ENCODE peak calls at places on chromosomes 3 and 15, in ten cellular contexts. One of them, this sample, is unnamed.

GRCh38 chr3:64259646-64260045 is 34.4 kb upstream of the PRICKLE2 start:
- DNase-seq in neural crest cell: no peak
- DNase-seq in HFF-Myc: no peak
- DNase-seq in fibroblast of pulmonary artery: no peak
- DNase-seq in pancreas: no peak
- DNase-seq in uterus: no peak
- DNase-seq in endothelial cell of umbilical vein: no peak
- DNase-seq in GM13976: no peak
- DNase-seq in suprapubic skin: no peak
- DNase-seq in CD4-positive, alpha-beta T cell: no peak
- DNase-seq in this sample: no peak

GRCh38 chr15:25184356-25185155 is 229.8 kb downstream of the SNRPN start:
- DNase-seq in fibroblast of pulmonary artery: no peak
- DNase-seq in suprapubic skin: peak; percentile 34
- DNase-seq in CD4-positive, alpha-beta T cell: no peak
- DNase-seq in endothelial cell of umbilical vein: no peak
- DNase-seq in HFF-Myc: no peak
- DNase-seq in neural crest cell: no peak
- DNase-seq in pancreas: no peak
- DNase-seq in uterus: no peak
- DNase-seq in GM13976: no peak
- DNase-seq in this sample: no peak

GRCh38 chr3:49236226-49236625 is 40.8 kb downstream of the C3orf62 start:
- DNase-seq in endothelial cell of umbilical vein: peak; percentile 82
- DNase-seq in uterus: no peak
- DNase-seq in suprapubic skin: no peak
- DNase-seq in HFF-Myc: no peak
- DNase-seq in CD4-positive, alpha-beta T cell: no peak
- DNase-seq in pancreas: no peak
- DNase-seq in fibroblast of pulmonary artery: no peak
- DNase-seq in neural crest cell: no peak
- DNase-seq in GM13976: no peak
- DNase-seq in this sample: no peak

GRCh38 chr15:50109086-50109987 is 9.7 kb downstream of the ATP8B4 start:
- DNase-seq in suprapubic skin: no peak
- DNase-seq in HFF-Myc: no peak
- DNase-seq in neural crest cell: no peak
- DNase-seq in fibroblast of pulmonary artery: peak; percentile 20
- DNase-seq in CD4-positive, alpha-beta T cell: no peak
- DNase-seq in endothelial cell of umbilical vein: no peak
- DNase-seq in GM13976: no peak
- DNase-seq in uterus: no peak
- DNase-seq in pancreas: no peak
- DNase-seq in this sample: no peak

GRCh38 chr3:24288538-24289236 is 206.0 kb downstream of the THRB start:
- DNase-seq in suprapubic skin: no peak
- DNase-seq in endothelial cell of umbilical vein: no peak
- DNase-seq in HFF-Myc: no peak
- DNase-seq in neural crest cell: no peak
- DNase-seq in fibroblast of pulmonary artery: no peak
- DNase-seq in uterus: peak; percentile 43
- DNase-seq in GM13976: no peak
- DNase-seq in pancreas: no peak
- DNase-seq in CD4-positive, alpha-beta T cell: no peak
- DNase-seq in this sample: no peak

GRCh38 chr15:27990411-27991338 is 108.4 kb downstream of the OCA2 start:
- DNase-seq in suprapubic skin: no peak
- DNase-seq in fibroblast of pulmonary artery: no peak
- DNase-seq in CD4-positive, alpha-beta T cell: no peak
- DNase-seq in GM13976: no peak
- DNase-seq in endothelial cell of umbilical vein: no peak
- DNase-seq in uterus: no peak
- DNase-seq in pancreas: no peak
- DNase-seq in neural crest cell: no peak
- DNase-seq in HFF-Myc: no peak
- DNase-seq in this sample: no peak

GRCh38 chr3:100957407-100958100 is 35.7 kb downstream of the ABI3BP start:
- DNase-seq in endothelial cell of umbilical vein: no peak
- DNase-seq in pancreas: no peak
- DNase-seq in neural crest cell: no peak
- DNase-seq in CD4-positive, alpha-beta T cell: no peak
- DNase-seq in GM13976: no peak
- DNase-seq in fibroblast of pulmonary artery: peak; percentile 35
- DNase-seq in HFF-Myc: no peak
- DNase-seq in uterus: no peak
- DNase-seq in suprapubic skin: no peak
- DNase-seq in this sample: no peak

GRCh38 chr15:48565560-48566482 is 79.7 kb downstream of the FBN1 start:
- DNase-seq in CD4-positive, alpha-beta T cell: no peak
- DNase-seq in uterus: no peak
- DNase-seq in neural crest cell: no peak
- DNase-seq in suprapubic skin: no peak
- DNase-seq in fibroblast of pulmonary artery: peak; percentile 96
- DNase-seq in GM13976: no peak
- DNase-seq in HFF-Myc: peak; percentile 72
- DNase-seq in pancreas: no peak
- DNase-seq in endothelial cell of umbilical vein: peak; percentile 98
- DNase-seq in this sample: no peak

GRCh38 chr15:31325432-31325975 is 1.1 kb upstream of the KLF13 start:
- DNase-seq in neural crest cell: peak; percentile 26
- DNase-seq in pancreas: no peak
- DNase-seq in CD4-positive, alpha-beta T cell: peak; percentile 70
- DNase-seq in fibroblast of pulmonary artery: no peak
- DNase-seq in endothelial cell of umbilical vein: no peak
- DNase-seq in GM13976: peak; percentile 63
- DNase-seq in HFF-Myc: no peak
- DNase-seq in uterus: peak; percentile 55
- DNase-seq in suprapubic skin: peak; percentile 90
- DNase-seq in this sample: no peak

DNA sequence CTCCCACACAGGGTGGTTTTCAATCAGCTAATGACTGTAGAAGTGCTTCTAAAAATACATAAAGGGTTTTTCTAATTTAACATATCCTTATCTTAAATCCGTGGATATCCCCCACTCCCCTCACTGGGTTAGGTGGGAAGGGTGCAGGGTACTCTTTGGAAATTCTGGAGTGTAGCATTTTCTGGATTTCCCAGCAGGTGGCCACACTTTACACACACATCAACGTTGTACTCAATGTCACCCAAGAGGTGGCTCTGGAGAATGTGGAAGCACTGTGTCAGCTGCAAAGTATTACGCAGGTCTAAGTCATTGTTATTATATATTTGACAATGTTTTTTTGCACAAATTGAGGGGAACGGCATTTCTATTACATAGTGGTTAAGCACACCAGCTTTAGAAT is 168.8 kb downstream of the CHDH start:
- DNase-seq in endothelial cell of umbilical vein: no peak
- DNase-seq in pancreas: no peak
- DNase-seq in suprapubic skin: no peak
- DNase-seq in fibroblast of pulmonary artery: no peak
- DNase-seq in neural crest cell: no peak
- DNase-seq in HFF-Myc: no peak
- DNase-seq in CD4-positive, alpha-beta T cell: no peak
- DNase-seq in uterus: no peak
- DNase-seq in GM13976: no peak
- DNase-seq in this sample: no peak
- TF ChIP-seq CTCF in endothelial cell of umbilical vein: no peak
- TF ChIP-seq CTCF in pancreas: no peak
- TF ChIP-seq CTCF in suprapubic skin: no peak
- TF ChIP-seq CTCF in fibroblast of pulmonary artery: no peak
- TF ChIP-seq CTCF in neural crest cell: peak; percentile 45
- TF ChIP-seq CTCF in HFF-Myc: no peak
- TF ChIP-seq CTCF in CD4-positive, alpha-beta T cell: no peak
- TF ChIP-seq CTCF in uterus: no peak
- TF ChIP-seq CTCF in GM13976: peak; percentile 20
- TF ChIP-seq CTCF in this sample: peak; percentile 31

GRCh38 chr3:191502583-191502982 is 41.6 kb downstream of the PYDC2 start:
- DNase-seq in CD4-positive, alpha-beta T cell: no peak
- DNase-seq in uterus: no peak
- DNase-seq in pancreas: no peak
- DNase-seq in endothelial cell of umbilical vein: peak; percentile 5
- DNase-seq in HFF-Myc: no peak
- DNase-seq in GM13976: no peak
- DNase-seq in neural crest cell: no peak
- DNase-seq in fibroblast of pulmonary artery: no peak
- DNase-seq in suprapubic skin: no peak
- DNase-seq in this sample: no peak
- TF ChIP-seq CTCF in CD4-positive, alpha-beta T cell: no peak
- TF ChIP-seq CTCF in uterus: no peak
- TF ChIP-seq CTCF in pancreas: no peak
- TF ChIP-seq CTCF in endothelial cell of umbilical vein: no peak
- TF ChIP-seq CTCF in HFF-Myc: no peak
- TF ChIP-seq CTCF in GM13976: no peak
- TF ChIP-seq CTCF in neural crest cell: peak; percentile 61
- TF ChIP-seq CTCF in fibroblast of pulmonary artery: peak; percentile 16
- TF ChIP-seq CTCF in suprapubic skin: no peak
- TF ChIP-seq CTCF in this sample: peak; percentile 41

GRCh38 chr3:26132942-26133341 is 343.1 kb downstream of the OXSM start:
- DNase-seq in suprapubic skin: no peak
- DNase-seq in fibroblast of pulmonary artery: no peak
- DNase-seq in HFF-Myc: no peak
- DNase-seq in pancreas: no peak
- DNase-seq in uterus: no peak
- DNase-seq in neural crest cell: no peak
- DNase-seq in CD4-positive, alpha-beta T cell: no peak
- DNase-seq in GM13976: no peak
- DNase-seq in endothelial cell of umbilical vein: no peak
- DNase-seq in this sample: no peak
- TF ChIP-seq CTCF in suprapubic skin: no peak
- TF ChIP-seq CTCF in fibroblast of pulmonary artery: no peak
- TF ChIP-seq CTCF in HFF-Myc: no peak
- TF ChIP-seq CTCF in pancreas: no peak
- TF ChIP-seq CTCF in uterus: no peak
- TF ChIP-seq CTCF in neural crest cell: no peak
- TF ChIP-seq CTCF in CD4-positive, alpha-beta T cell: no peak
- TF ChIP-seq CTCF in GM13976: no peak
- TF ChIP-seq CTCF in endothelial cell of umbilical vein: no peak
- TF ChIP-seq CTCF in this sample: no peak

GRCh38 chr15:70097337-70098169 is at the start of gene TLE3:
- DNase-seq in HFF-Myc: peak; percentile 92
- DNase-seq in uterus: peak; percentile 98
- DNase-seq in neural crest cell: peak; percentile 96
- DNase-seq in fibroblast of pulmonary artery: peak; percentile 99
- DNase-seq in GM13976: peak; percentile 99
- DNase-seq in endothelial cell of umbilical vein: peak; percentile 99
- DNase-seq in CD4-positive, alpha-beta T cell: peak; percentile 98
- DNase-seq in suprapubic skin: peak; percentile 99
- DNase-seq in pancreas: peak; percentile 100
- DNase-seq in this sample: peak; percentile 92
- TF ChIP-seq CTCF in HFF-Myc: peak; percentile 24
- TF ChIP-seq CTCF in uterus: no peak
- TF ChIP-seq CTCF in neural crest cell: peak; percentile 57
- TF ChIP-seq CTCF in fibroblast of pulmonary artery: peak; percentile 31
- TF ChIP-seq CTCF in GM13976: peak; percentile 57
- TF ChIP-seq CTCF in endothelial cell of umbilical vein: peak; percentile 39
- TF ChIP-seq CTCF in CD4-positive, alpha-beta T cell: peak; percentile 61
- TF ChIP-seq CTCF in suprapubic skin: peak; percentile 51
- TF ChIP-seq CTCF in pancreas: no peak
- TF ChIP-seq CTCF in this sample: peak; percentile 35

GRCh38 chr15:52336530-52336929 is 40.9 kb upstream of the MYO5C start:
- DNase-seq in HFF-Myc: no peak
- DNase-seq in endothelial cell of umbilical vein: no peak
- DNase-seq in GM13976: no peak
- DNase-seq in fibroblast of pulmonary artery: no peak
- DNase-seq in uterus: no peak
- DNase-seq in CD4-positive, alpha-beta T cell: no peak
- DNase-seq in neural crest cell: no peak
- DNase-seq in suprapubic skin: no peak
- DNase-seq in pancreas: no peak
- DNase-seq in this sample: no peak
- TF ChIP-seq CTCF in HFF-Myc: no peak
- TF ChIP-seq CTCF in endothelial cell of umbilical vein: no peak
- TF ChIP-seq CTCF in GM13976: no peak
- TF ChIP-seq CTCF in fibroblast of pulmonary artery: no peak
- TF ChIP-seq CTCF in uterus: no peak
- TF ChIP-seq CTCF in CD4-positive, alpha-beta T cell: no peak
- TF ChIP-seq CTCF in neural crest cell: peak; percentile 33
- TF ChIP-seq CTCF in suprapubic skin: no peak
- TF ChIP-seq CTCF in pancreas: no peak
- TF ChIP-seq CTCF in this sample: no peak

GRCh38 chr15:72783563-72784232 is at the start of gene ADPGK:
- DNase-seq in uterus: peak; percentile 92
- DNase-seq in HFF-Myc: peak; percentile 44
- DNase-seq in fibroblast of pulmonary artery: peak; percentile 92
- DNase-seq in suprapubic skin: peak; percentile 94
- DNase-seq in pancreas: peak; percentile 99
- DNase-seq in CD4-positive, alpha-beta T cell: peak; percentile 97
- DNase-seq in neural crest cell: peak; percentile 87
- DNase-seq in GM13976: peak; percentile 97
- DNase-seq in endothelial cell of umbilical vein: peak; percentile 94
- DNase-seq in this sample: peak; percentile 66

GRCh38 chr15:72782274-72782992 is 1.1 kb downstream of the ADPGK start:
- DNase-seq in CD4-positive, alpha-beta T cell: no peak
- DNase-seq in uterus: no peak
- DNase-seq in GM13976: no peak
- DNase-seq in pancreas: no peak
- DNase-seq in suprapubic skin: no peak
- DNase-seq in fibroblast of pulmonary artery: no peak
- DNase-seq in endothelial cell of umbilical vein: no peak
- DNase-seq in HFF-Myc: no peak
- DNase-seq in neural crest cell: no peak
- DNase-seq in this sample: no peak

GRCh38 chr15:72784233-72784876 is 797 bp upstream of the ADPGK start:
- DNase-seq in GM13976: peak; percentile 62
- DNase-seq in pancreas: no peak
- DNase-seq in neural crest cell: peak; percentile 60
- DNase-seq in CD4-positive, alpha-beta T cell: no peak
- DNase-seq in uterus: no peak
- DNase-seq in fibroblast of pulmonary artery: peak; percentile 91
- DNase-seq in endothelial cell of umbilical vein: peak; percentile 87
- DNase-seq in HFF-Myc: peak; percentile 70
- DNase-seq in suprapubic skin: no peak
- DNase-seq in this sample: peak; percentile 41

GRCh38 chr15:72781621-72782020 is 1.9 kb downstream of the ADPGK start:
- DNase-seq in GM13976: no peak
- DNase-seq in CD4-positive, alpha-beta T cell: no peak
- DNase-seq in neural crest cell: no peak
- DNase-seq in endothelial cell of umbilical vein: no peak
- DNase-seq in suprapubic skin: no peak
- DNase-seq in pancreas: no peak
- DNase-seq in HFF-Myc: no peak
- DNase-seq in fibroblast of pulmonary artery: no peak
- DNase-seq in uterus: no peak
- DNase-seq in this sample: no peak

DNA sequence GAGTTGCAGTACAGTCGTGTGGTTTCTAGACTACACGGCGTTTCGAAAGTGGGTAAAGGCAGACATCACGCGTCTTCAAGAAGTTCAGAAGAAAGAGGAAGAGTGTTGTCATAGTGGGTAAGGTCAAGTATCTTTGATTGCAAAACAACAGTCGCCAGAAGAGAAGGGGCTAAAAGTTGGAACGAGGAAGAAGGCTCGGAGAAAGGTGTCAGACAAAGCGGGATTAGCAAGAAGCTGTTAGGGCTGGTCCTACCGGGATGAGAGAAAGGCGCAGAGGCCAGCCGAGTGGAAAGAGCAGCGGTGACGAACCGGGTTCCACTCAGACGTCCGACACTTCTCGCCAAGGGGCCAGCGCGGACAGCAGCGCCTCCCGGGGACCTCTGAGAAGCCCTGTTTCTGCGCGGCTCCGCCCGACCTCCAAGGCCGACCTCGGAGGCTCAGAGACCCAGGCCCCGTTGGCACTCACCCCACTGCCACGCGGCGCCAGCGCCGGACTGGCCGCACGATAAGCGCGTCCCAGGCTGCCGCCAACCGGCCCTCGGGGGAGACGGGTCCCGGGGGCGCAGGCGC is 480 bp downstream of the ADPGK start:
- DNase-seq in pancreas: no peak
- DNase-seq in uterus: no peak
- DNase-seq in CD4-positive, alpha-beta T cell: no peak
- DNase-seq in neural crest cell: no peak
- DNase-seq in HFF-Myc: no peak
- DNase-seq in fibroblast of pulmonary artery: peak; percentile 30
- DNase-seq in endothelial cell of umbilical vein: no peak
- DNase-seq in GM13976: peak; percentile 62
- DNase-seq in suprapubic skin: peak; percentile 85
- DNase-seq in this sample: peak; percentile 80
- TF ChIP-seq CTCF in pancreas: no peak
- TF ChIP-seq CTCF in uterus: no peak
- TF ChIP-seq CTCF in CD4-positive, alpha-beta T cell: no peak
- TF ChIP-seq CTCF in neural crest cell: no peak
- TF ChIP-seq CTCF in HFF-Myc: no peak
- TF ChIP-seq CTCF in fibroblast of pulmonary artery: no peak
- TF ChIP-seq CTCF in endothelial cell of umbilical vein: no peak
- TF ChIP-seq CTCF in GM13976: no peak
- TF ChIP-seq CTCF in suprapubic skin: no peak
- TF ChIP-seq CTCF in this sample: no peak